ENCODE peak calls at places on chromosome 22, in nine cellular contexts. H is body of pancreas, G is transverse colon, T is A673, N is stomach, C is skeletal muscle cell, X is esophagus squamous epithelium, R is endodermal cell, U is astrocyte of the spinal cord. V is an unnamed sample.
A peak's percentile ranks its signal among the peaks of the same experiment; 100 is the strongest.

GRCh38 chr22:30290318-30290678 is 993 bp upstream of the CASTOR1 start:
- DNase-seq in H (no peak), U (no peak), R (peak; percentile 53), T (no peak), G (no peak), C (no peak), X (no peak), N (no peak), V (no peak)

GRCh38 chr22:39818050-39818449 is 75.5 kb downstream of the ENTHD1 start:
- DNase-seq in C (peak; percentile 55), G (no peak), N (no peak), T (no peak), R (peak; percentile 56), U (peak; percentile 59), X (no peak), H (no peak), V (no peak)

GRCh38 chr22:43539572-43540533 is 128.0 kb downstream of the MPPED1 start:
- DNase-seq in R (no peak), N (no peak), X (no peak), T (no peak), H (no peak), C (no peak), U (no peak), G (no peak), V (no peak)

GRCh38 chr22:39405346-39406085 is 5.9 kb downstream of the TAB1 start:
- DNase-seq in T (peak; percentile 41), H (no peak), U (peak; percentile 60), N (no peak), C (peak; percentile 41), G (no peak), X (no peak), R (no peak), V (no peak)

GRCh38 chr22:21443735-21444421 is 23.3 kb upstream of the TMEM191C start:
- DNase-seq in U (no peak), N (peak; percentile 80), X (no peak), C (no peak), R (peak; percentile 37), H (peak; percentile 84), G (no peak), T (no peak), V (no peak)

GRCh38 chr22:37769056-37769455 is 38.7 kb upstream of the GCAT start:
- DNase-seq in T (no peak), R (no peak), N (no peak), G (no peak), H (no peak), X (no peak), U (no peak), C (no peak), V (no peak)

GRCh38 chr22:32868928-32869327 is 67.4 kb downstream of the TIMP3 start:
- DNase-seq in X (no peak), U (no peak), C (no peak), R (no peak), N (no peak), H (no peak), G (no peak), T (no peak), V (no peak)

GRCh38 chr22:49300951-49301397 is 526.7 kb downstream of the BRD1 start:
- DNase-seq in N (peak; percentile 14), R (peak; percentile 20), C (no peak), G (no peak), U (no peak), X (no peak), H (no peak), T (no peak), V (no peak)

GRCh38 chr22:22855617-22856308 is 31.9 kb upstream of the IGLL5 start:
- DNase-seq in C (no peak), N (no peak), T (peak; percentile 45), H (no peak), X (no peak), R (peak; percentile 85), G (peak; percentile 48), U (no peak), V (peak; percentile 52)

GRCh38 chr22:26718905-26719304 is 61.5 kb downstream of the MIAT start:
- DNase-seq in X (no peak), U (peak; percentile 91), R (no peak), C (peak; percentile 73), G (no peak), N (no peak), T (peak; percentile 33), H (no peak), V (no peak)

GRCh38 chr22:26725012-26725676 is 67.8 kb downstream of the MIAT start:
- DNase-seq in T (no peak), H (no peak), N (no peak), R (no peak), C (no peak), G (no peak), U (no peak), X (no peak), V (no peak)

GRCh38 chr22:26722159-26722558 is 64.8 kb downstream of the MIAT start:
- DNase-seq in T (no peak), U (no peak), G (no peak), C (no peak), N (no peak), R (no peak), X (no peak), H (no peak), V (no peak)

GRCh38 chr22:26718488-26718887 is 61.1 kb downstream of the MIAT start:
- DNase-seq in T (no peak), G (no peak), N (no peak), R (no peak), X (no peak), H (no peak), U (no peak), C (no peak), V (no peak)

GRCh38 chr22:26724414-26724813 is 67.0 kb downstream of the MIAT start:
- DNase-seq in R (no peak), T (no peak), X (no peak), G (no peak), N (no peak), U (no peak), H (no peak), C (no peak), V (no peak)
- H3K4me3 ChIP-seq in R (no peak overlapping the region), T (no peak overlapping the region), X (no peak overlapping the region), G (no peak overlapping the region), N (no peak overlapping the region), U (no peak overlapping the region), H (no peak overlapping the region), C (no peak overlapping the region), V (no peak overlapping the region)

GRCh38 chr22:44755418-44755817 is 3.0 kb downstream of the ARHGAP8 start:
- DNase-seq in N (no peak), T (no peak), H (no peak), G (no peak), R (no peak), X (no peak), U (no peak), C (no peak), V (no peak)

GRCh38 chr22:44755000-44755399 is 2.6 kb downstream of the ARHGAP8 start:
- DNase-seq in G (no peak), U (no peak), T (no peak), C (no peak), X (no peak), N (no peak), R (no peak), H (no peak), V (no peak)

GRCh38 chr22:44752285-44753188 is at the start of gene ARHGAP8:
- DNase-seq in R (peak; percentile 93), G (peak; percentile 64), H (peak; percentile 78), X (no peak), C (no peak), N (peak; percentile 60), U (no peak), T (no peak), V (peak; percentile 86)

GRCh38 chr22:44755956-44756361 is 3.6 kb downstream of the ARHGAP8 start:
- DNase-seq in C (no peak), R (peak; percentile 77), U (no peak), X (no peak), G (peak; percentile 71), T (no peak), N (peak; percentile 71), H (peak; percentile 75), V (peak; percentile 78)

DNA sequence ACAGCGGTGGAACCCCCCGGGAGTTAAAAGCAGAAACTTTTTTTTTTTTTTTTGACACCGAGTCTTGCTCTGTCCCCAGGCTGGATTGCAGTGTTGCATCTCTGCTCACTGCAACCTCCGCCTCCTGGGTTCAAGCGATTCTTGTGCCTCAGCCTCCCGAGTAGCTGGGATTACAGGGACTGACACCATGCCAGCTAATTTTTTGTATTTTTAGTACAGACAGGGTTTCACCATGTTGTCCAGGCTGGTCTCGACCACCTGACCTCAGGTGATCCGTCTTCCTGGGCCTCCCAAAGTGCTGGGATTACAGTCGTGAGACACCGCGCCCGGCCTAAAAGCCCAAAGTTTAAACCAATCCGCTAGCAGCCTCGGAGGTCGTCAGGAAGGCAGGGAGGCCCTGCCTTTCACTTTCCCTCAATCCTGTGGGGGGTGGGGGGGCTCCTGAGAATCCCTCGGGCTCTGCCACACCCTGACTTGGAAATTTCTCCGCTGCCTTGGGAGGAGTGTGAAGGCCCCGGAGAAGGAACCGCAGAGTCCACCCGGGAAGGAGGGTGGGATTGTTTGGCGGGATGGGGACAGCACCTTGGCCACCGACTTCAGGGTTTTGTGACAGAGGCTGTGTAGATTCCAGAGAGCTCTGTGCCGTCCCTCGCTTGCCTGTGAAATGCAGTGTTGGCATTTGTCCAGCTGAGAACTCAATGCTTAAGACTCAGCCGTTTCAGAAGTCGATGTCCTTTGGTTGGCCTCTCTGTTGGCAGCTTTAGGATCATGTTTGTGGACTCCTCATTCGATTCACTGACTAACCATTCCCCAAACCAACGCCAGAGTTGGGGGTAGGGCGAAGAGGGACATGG is 1.0 kb downstream of the ARHGAP8 start:
- DNase-seq in U (peak; percentile 49), H (peak; percentile 61), X (no peak), T (no peak), R (peak; percentile 69), N (no peak), C (no peak), G (no peak), V (peak; percentile 84)
- H3K4me3 ChIP-seq in U (no peak overlapping the region), H (peak overlapping the region; percentile 61), X (peak overlapping the region; percentile 54), T (no peak overlapping the region), R (peak overlapping the region; percentile 81), N (peak overlapping the region; percentile 54), C (no peak overlapping the region), G (peak overlapping the region; percentile 58), V (peak overlapping the region; percentile 57)

DNA sequence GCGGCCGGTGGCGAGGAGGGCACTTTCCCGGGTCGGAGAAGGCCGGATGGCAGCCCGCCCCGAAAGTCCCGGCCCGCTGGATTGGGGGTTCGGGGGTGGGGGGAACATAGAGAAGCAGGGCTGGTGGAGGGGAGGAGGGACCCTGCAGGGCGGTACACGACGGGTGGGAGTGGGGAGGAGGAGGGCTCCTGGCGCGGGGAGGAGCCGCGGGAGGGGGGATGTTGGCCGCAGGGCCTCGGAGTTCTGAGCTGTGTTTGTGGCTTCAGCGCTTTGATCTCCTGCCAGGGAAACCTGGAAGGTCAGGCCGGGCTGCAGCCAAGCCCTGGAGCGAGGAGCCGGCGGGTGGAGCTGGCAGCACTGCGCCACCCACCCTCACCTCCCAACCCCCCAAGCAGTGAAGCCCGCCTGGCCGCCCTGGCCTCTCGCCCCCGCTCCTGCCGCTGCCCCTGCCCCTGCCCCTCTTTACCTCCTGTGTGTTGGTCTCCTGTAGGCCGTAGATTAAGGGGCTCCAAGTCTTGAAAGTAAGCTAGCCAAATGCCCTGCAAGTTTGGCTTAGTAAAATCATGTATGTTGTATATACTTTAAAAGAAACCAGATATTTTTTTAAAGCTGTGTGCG is 30.9 kb downstream of the C22orf31 start:
- DNase-seq in R (peak; percentile 93), C (peak; percentile 48), U (peak; percentile 96), X (no peak), G (peak; percentile 84), H (peak; percentile 95), N (peak; percentile 93), T (no peak), V (peak; percentile 90)
- H3K4me3 ChIP-seq in R (peak overlapping the region; percentile 77), C (peak overlapping the region; percentile 26), U (peak overlapping the region; percentile 39), X (peak overlapping the region; percentile 51), G (peak overlapping the region; percentile 43), H (no peak overlapping the region), N (peak overlapping the region; percentile 52), T (peak overlapping the region; percentile 14), V (peak overlapping the region; percentile 16)

GRCh38 chr22:20243545-20244249 is 24.4 kb downstream of the RTN4R start:
- DNase-seq in T (peak; percentile 94), G (peak; percentile 49), C (peak; percentile 40), X (no peak), N (peak; percentile 35), R (peak; percentile 90), U (peak; percentile 71), H (peak; percentile 52), V (peak; percentile 69)
- H3K4me3 ChIP-seq in T (peak overlapping the region; percentile 29), G (no peak overlapping the region), C (peak overlapping the region; percentile 17), X (no peak overlapping the region), N (no peak overlapping the region), R (peak overlapping the region; percentile 33), U (no peak overlapping the region), H (no peak overlapping the region), V (no peak overlapping the region)

V was measured in hepatocyte.